ENCODE peak calls at places on chromosome 6, in nine cellular contexts. One of them, this sample, is unnamed.

GRCh38 chr6:149210376-149210775 is 107.1 kb upstream of the TAB2 start:
- DNase-seq in Peyer's patch: no peak
- DNase-seq in BJ: no peak
- DNase-seq in astrocyte of the spinal cord: peak
- DNase-seq in HepG2: no peak
- DNase-seq in fibroblast of lung: peak
- DNase-seq in lower lobe of right lung: no peak
- DNase-seq in AG10803: peak
- DNase-seq in neural progenitor cell: no peak
- DNase-seq in this sample: no peak

GRCh38 chr6:18309046-18309445 is 44.7 kb upstream of the DEK start:
- DNase-seq in Peyer's patch: no peak
- DNase-seq in BJ: no peak
- DNase-seq in astrocyte of the spinal cord: no peak
- DNase-seq in HepG2: no peak
- DNase-seq in fibroblast of lung: no peak
- DNase-seq in lower lobe of right lung: no peak
- DNase-seq in AG10803: no peak
- DNase-seq in neural progenitor cell: no peak
- DNase-seq in this sample: no peak

GRCh38 chr6:145276746-145277145 is 458.6 kb downstream of the EPM2A start:
- DNase-seq in Peyer's patch: no peak
- DNase-seq in BJ: peak
- DNase-seq in astrocyte of the spinal cord: no peak
- DNase-seq in HepG2: no peak
- DNase-seq in fibroblast of lung: peak
- DNase-seq in lower lobe of right lung: no peak
- DNase-seq in AG10803: peak
- DNase-seq in neural progenitor cell: peak
- DNase-seq in this sample: no peak

GRCh38 chr6:79984261-79984660 is 20.2 kb upstream of the TTK start:
- DNase-seq in Peyer's patch: no peak
- DNase-seq in BJ: no peak
- DNase-seq in astrocyte of the spinal cord: peak
- DNase-seq in HepG2: peak
- DNase-seq in fibroblast of lung: peak
- DNase-seq in lower lobe of right lung: no peak
- DNase-seq in AG10803: peak
- DNase-seq in neural progenitor cell: peak
- DNase-seq in this sample: no peak

GRCh38 chr6:135568366-135568765 is 70.8 kb upstream of the AHI1 start:
- DNase-seq in Peyer's patch: no peak
- DNase-seq in BJ: peak
- DNase-seq in astrocyte of the spinal cord: peak
- DNase-seq in HepG2: no peak
- DNase-seq in fibroblast of lung: peak
- DNase-seq in lower lobe of right lung: no peak
- DNase-seq in AG10803: peak
- DNase-seq in neural progenitor cell: no peak
- DNase-seq in this sample: no peak

GRCh38 chr6:33392168-33392947 is 735 bp downstream of the KIFC1 start:
- DNase-seq in Peyer's patch: no peak
- DNase-seq in BJ: no peak
- DNase-seq in astrocyte of the spinal cord: peak
- DNase-seq in HepG2: no peak
- DNase-seq in fibroblast of lung: peak
- DNase-seq in lower lobe of right lung: no peak
- DNase-seq in AG10803: no peak
- DNase-seq in neural progenitor cell: peak
- DNase-seq in this sample: no peak

GRCh38 chr6:36118550-36119107 is 11.7 kb upstream of the MAPK13 start:
- DNase-seq in Peyer's patch: peak
- DNase-seq in BJ: no peak
- DNase-seq in astrocyte of the spinal cord: no peak
- DNase-seq in HepG2: peak
- DNase-seq in fibroblast of lung: peak
- DNase-seq in lower lobe of right lung: peak
- DNase-seq in AG10803: no peak
- DNase-seq in neural progenitor cell: no peak
- DNase-seq in this sample: no peak

GRCh38 chr6:101522254-101522653 is 128.7 kb downstream of the GRIK2 start:
- DNase-seq in Peyer's patch: no peak
- DNase-seq in BJ: no peak
- DNase-seq in astrocyte of the spinal cord: no peak
- DNase-seq in HepG2: no peak
- DNase-seq in fibroblast of lung: no peak
- DNase-seq in lower lobe of right lung: no peak
- DNase-seq in AG10803: no peak
- DNase-seq in neural progenitor cell: no peak
- DNase-seq in this sample: no peak

GRCh38 chr6:158488065-158488464 is 71.8 kb upstream of the TMEM181 start:
- DNase-seq in Peyer's patch: no peak
- DNase-seq in BJ: peak
- DNase-seq in astrocyte of the spinal cord: peak
- DNase-seq in HepG2: no peak
- DNase-seq in fibroblast of lung: peak
- DNase-seq in lower lobe of right lung: no peak
- DNase-seq in AG10803: peak
- DNase-seq in neural progenitor cell: no peak
- DNase-seq in this sample: no peak

GRCh38 chr6:19835605-19836004 is 1.6 kb upstream of the ID4 start:
- DNase-seq in Peyer's patch: no peak
- DNase-seq in BJ: no peak
- DNase-seq in astrocyte of the spinal cord: no peak
- DNase-seq in HepG2: no peak
- DNase-seq in fibroblast of lung: no peak
- DNase-seq in lower lobe of right lung: no peak
- DNase-seq in AG10803: no peak
- DNase-seq in neural progenitor cell: no peak
- DNase-seq in this sample: no peak

DNA sequence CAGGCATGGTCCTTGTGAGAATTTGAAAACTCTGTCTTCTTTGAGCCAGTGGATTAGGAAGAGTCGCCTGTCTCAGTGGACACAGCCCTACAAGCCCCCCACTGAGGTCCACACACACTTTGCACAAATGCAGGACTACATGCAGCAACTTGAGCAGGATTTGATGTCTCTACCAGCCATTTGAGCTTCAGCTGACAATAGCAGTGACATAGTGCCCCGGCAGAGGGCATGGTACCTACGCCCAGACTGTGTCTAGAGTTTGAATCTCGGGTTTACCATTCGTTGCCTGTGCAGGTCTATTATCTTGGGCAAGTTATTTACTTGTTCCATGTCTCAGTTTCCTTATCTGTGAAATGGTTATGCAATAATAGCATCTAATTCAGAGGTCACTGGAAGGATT is 580.1 kb downstream of the TFAP2B start:
- DNase-seq in Peyer's patch: no peak
- DNase-seq in BJ: no peak
- DNase-seq in astrocyte of the spinal cord: no peak
- DNase-seq in HepG2: no peak
- DNase-seq in fibroblast of lung: no peak
- DNase-seq in lower lobe of right lung: no peak
- DNase-seq in AG10803: no peak
- DNase-seq in neural progenitor cell: no peak
- DNase-seq in this sample: no peak
- TF ChIP-seq CTCF in Peyer's patch: no peak
- TF ChIP-seq CTCF in BJ: no peak
- TF ChIP-seq CTCF in astrocyte of the spinal cord: no peak
- TF ChIP-seq CTCF in HepG2: peak
- TF ChIP-seq CTCF in fibroblast of lung: no peak
- TF ChIP-seq CTCF in lower lobe of right lung: no peak
- TF ChIP-seq CTCF in AG10803: no peak
- TF ChIP-seq CTCF in neural progenitor cell: no peak
- TF ChIP-seq CTCF in this sample: no peak

GRCh38 chr6:30493643-30494250 is 4.4 kb downstream of the HLA-E start:
- DNase-seq in Peyer's patch: no peak
- DNase-seq in BJ: no peak
- DNase-seq in astrocyte of the spinal cord: no peak
- DNase-seq in HepG2: no peak
- DNase-seq in fibroblast of lung: no peak
- DNase-seq in lower lobe of right lung: no peak
- DNase-seq in AG10803: no peak
- DNase-seq in neural progenitor cell: peak
- DNase-seq in this sample: no peak
- TF ChIP-seq CTCF in Peyer's patch: no peak
- TF ChIP-seq CTCF in BJ: peak
- TF ChIP-seq CTCF in astrocyte of the spinal cord: no peak
- TF ChIP-seq CTCF in HepG2: peak
- TF ChIP-seq CTCF in fibroblast of lung: peak
- TF ChIP-seq CTCF in lower lobe of right lung: peak
- TF ChIP-seq CTCF in AG10803: no peak
- TF ChIP-seq CTCF in neural progenitor cell: peak
- TF ChIP-seq CTCF in this sample: no peak

DNA sequence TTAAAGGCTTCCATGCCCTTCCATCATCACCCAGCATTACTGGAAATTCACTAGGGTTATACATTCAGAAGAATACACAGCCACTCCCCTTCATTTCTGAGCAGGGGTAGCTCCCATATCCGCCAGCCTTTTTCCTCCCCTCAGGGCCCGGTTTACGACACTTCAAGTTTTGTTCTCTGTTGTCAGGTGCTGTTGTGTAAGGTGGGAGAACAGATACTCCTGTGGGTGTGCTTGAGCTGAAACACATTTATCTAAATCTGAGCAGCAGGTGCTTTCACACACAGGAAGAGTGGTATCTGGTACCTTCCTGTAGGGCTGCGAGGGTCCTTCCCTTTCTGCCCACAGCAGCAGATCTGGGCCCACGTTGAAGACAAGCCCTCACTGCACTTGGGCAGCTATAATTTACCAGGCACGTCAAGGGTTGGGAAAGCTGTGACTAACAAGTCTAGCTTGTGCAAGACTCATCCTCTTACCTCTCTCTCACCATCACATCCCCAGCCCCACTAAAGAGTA is 215.8 kb upstream of the RREB1 start:
- DNase-seq in Peyer's patch: no peak
- DNase-seq in BJ: no peak
- DNase-seq in astrocyte of the spinal cord: no peak
- DNase-seq in HepG2: no peak
- DNase-seq in fibroblast of lung: no peak
- DNase-seq in lower lobe of right lung: no peak
- DNase-seq in AG10803: no peak
- DNase-seq in neural progenitor cell: no peak
- DNase-seq in this sample: no peak
- TF ChIP-seq CTCF in Peyer's patch: no peak
- TF ChIP-seq CTCF in BJ: no peak
- TF ChIP-seq CTCF in astrocyte of the spinal cord: no peak
- TF ChIP-seq CTCF in HepG2: no peak
- TF ChIP-seq CTCF in fibroblast of lung: no peak
- TF ChIP-seq CTCF in lower lobe of right lung: no peak
- TF ChIP-seq CTCF in AG10803: no peak
- TF ChIP-seq CTCF in neural progenitor cell: no peak
- TF ChIP-seq CTCF in this sample: no peak

GRCh38 chr6:4727236-4727635 is 49.0 kb upstream of the CDYL start:
- DNase-seq in Peyer's patch: no peak
- DNase-seq in BJ: no peak
- DNase-seq in astrocyte of the spinal cord: no peak
- DNase-seq in HepG2: no peak
- DNase-seq in fibroblast of lung: no peak
- DNase-seq in lower lobe of right lung: no peak
- DNase-seq in AG10803: no peak
- DNase-seq in neural progenitor cell: no peak
- DNase-seq in this sample: no peak

GRCh38 chr6:4728436-4728769 is 47.8 kb upstream of the CDYL start:
- DNase-seq in Peyer's patch: no peak
- DNase-seq in BJ: no peak
- DNase-seq in astrocyte of the spinal cord: no peak
- DNase-seq in HepG2: no peak
- DNase-seq in fibroblast of lung: no peak
- DNase-seq in lower lobe of right lung: no peak
- DNase-seq in AG10803: no peak
- DNase-seq in neural progenitor cell: no peak
- DNase-seq in this sample: no peak

GRCh38 chr6:4731996-4732395 is 44.2 kb upstream of the CDYL start:
- DNase-seq in Peyer's patch: no peak
- DNase-seq in BJ: no peak
- DNase-seq in astrocyte of the spinal cord: no peak
- DNase-seq in HepG2: no peak
- DNase-seq in fibroblast of lung: no peak
- DNase-seq in lower lobe of right lung: no peak
- DNase-seq in AG10803: no peak
- DNase-seq in neural progenitor cell: no peak
- DNase-seq in this sample: no peak

GRCh38 chr6:4728949-4729348 is 47.3 kb upstream of the CDYL start:
- DNase-seq in Peyer's patch: no peak
- DNase-seq in BJ: no peak
- DNase-seq in astrocyte of the spinal cord: no peak
- DNase-seq in HepG2: no peak
- DNase-seq in fibroblast of lung: no peak
- DNase-seq in lower lobe of right lung: no peak
- DNase-seq in AG10803: no peak
- DNase-seq in neural progenitor cell: no peak
- DNase-seq in this sample: no peak

GRCh38 chr6:4727671-4728435 is 48.4 kb upstream of the CDYL start:
- DNase-seq in Peyer's patch: peak
- DNase-seq in BJ: no peak
- DNase-seq in astrocyte of the spinal cord: peak
- DNase-seq in HepG2: peak
- DNase-seq in fibroblast of lung: peak
- DNase-seq in lower lobe of right lung: no peak
- DNase-seq in AG10803: peak
- DNase-seq in neural progenitor cell: no peak
- DNase-seq in this sample: no peak
- TF ChIP-seq CTCF in Peyer's patch: no peak
- TF ChIP-seq CTCF in BJ: no peak
- TF ChIP-seq CTCF in astrocyte of the spinal cord: no peak
- TF ChIP-seq CTCF in HepG2: peak
- TF ChIP-seq CTCF in fibroblast of lung: no peak
- TF ChIP-seq CTCF in lower lobe of right lung: no peak
- TF ChIP-seq CTCF in AG10803: peak
- TF ChIP-seq CTCF in neural progenitor cell: no peak
- TF ChIP-seq CTCF in this sample: no peak